ENCODE peak calls at places on chromosomes 13 and 19, in seven cellular contexts. X is endodermal cell; H is HCEC 1CT; M is NCI-H345; W is amniotic stem cell; E is AG10803; Q is naive thymus-derived CD4-positive, alpha-beta T cell. V is an unnamed sample.
A peak's percentile ranks its signal among the peaks of the same experiment; 100 is the strongest.

GRCh38 chr19:1576242-1577089 is 8.3 kb upstream of the MEX3D start:
- DNase-seq in X (no peak), H (no peak), M (no peak), W (no peak), E (no peak), Q (no peak), V (no peak)

GRCh38 chr13:25977216-25977615 is 74.6 kb downstream of the SHISA2 start:
- DNase-seq in X (peak; percentile 93), H (no peak), M (peak; percentile 52), W (no peak), E (no peak), Q (no peak), V (no peak)

GRCh38 chr13:32147976-32148375 is 116.4 kb downstream of the FRY start:
- DNase-seq in X (no peak), H (no peak), M (no peak), W (no peak), E (no peak), Q (no peak), V (no peak)

GRCh38 chr13:94761407-94761806 is 49.1 kb upstream of the SOX21 start:
- DNase-seq in X (no peak), H (no peak), M (no peak), W (no peak), E (no peak), Q (no peak), V (no peak)

GRCh38 chr13:81133066-81133465 is 792.1 kb upstream of the SPRY2 start:
- DNase-seq in X (no peak), H (peak; percentile 71), M (no peak), W (no peak), E (no peak), Q (no peak), V (no peak)

GRCh38 chr13:92377396-92377795 is 849.2 kb upstream of the GPC6 start:
- DNase-seq in X (no peak), H (no peak), M (no peak), W (no peak), E (no peak), Q (no peak), V (no peak)

GRCh38 chr19:970695-971094 is 13.4 kb upstream of the WDR18 start:
- DNase-seq in X (peak; percentile 78), H (no peak), M (no peak), W (no peak), E (no peak), Q (no peak), V (no peak)

GRCh38 chr19:12623361-12624031 is 12.8 kb downstream of the ZNF791 start:
- DNase-seq in X (no peak), H (no peak), M (no peak), W (no peak), E (no peak), Q (no peak), V (no peak)

GRCh38 chr19:46069841-46070341 is 29.1 kb upstream of the IGFL4 start:
- DNase-seq in X (no peak), H (peak; percentile 94), M (no peak), W (peak; percentile 80), E (peak; percentile 65), Q (no peak), V (no peak)